ENCODE peak calls at places on chromosomes 3 and 15, in ten cellular contexts. N, C, E, V, H, T, W, B, Y and K are unnamed samples.

GRCh38 chr3:46979958-46980497 is 562 bp downstream of the NBEAL2 start:
- DNase-seq in N (peak; percentile 40), C (no peak), E (no peak), V (peak; percentile 28), H (no peak), T (no peak), W (no peak), B (no peak), Y (no peak), K (no peak)

GRCh38 chr3:25971736-25972135 is 181.8 kb downstream of the OXSM start:
- DNase-seq in N (no peak), C (no peak), E (no peak), V (no peak), H (no peak), T (no peak), W (no peak), B (peak; percentile 75), Y (no peak), K (no peak)

GRCh38 chr15:59636184-59636583 is 21.1 kb downstream of the GTF2A2 start:
- DNase-seq in N (no peak), C (no peak), E (no peak), V (no peak), H (no peak), T (no peak), W (no peak), B (no peak), Y (no peak), K (no peak)

GRCh38 chr3:184156522-184156955 is 1.4 kb downstream of the DVL3 start:
- DNase-seq in N (no peak), C (no peak), E (no peak), V (peak; percentile 67), H (no peak), T (no peak), W (no peak), B (peak; percentile 67), Y (no peak), K (peak; percentile 10)

GRCh38 chr3:73999501-73999900 is 374.8 kb upstream of the PDZRN3 start:
- DNase-seq in N (no peak), C (no peak), E (no peak), V (no peak), H (no peak), T (no peak), W (no peak), B (no peak), Y (no peak), K (no peak)

GRCh38 chr15:44087578-44088190 is 107.4 kb downstream of the FRMD5 start:
- DNase-seq in N (no peak), C (peak; percentile 50), E (no peak), V (no peak), H (no peak), T (no peak), W (no peak), B (no peak), Y (no peak), K (no peak)

GRCh38 chr3:13544293-13544831 is 4.6 kb upstream of the FBLN2 start:
- DNase-seq in N (no peak), C (no peak), E (no peak), V (no peak), H (no peak), T (no peak), W (peak; percentile 33), B (no peak), Y (no peak), K (no peak)

GRCh38 chr3:102200560-102200959 is 234.3 kb upstream of the ZPLD1 start:
- DNase-seq in N (no peak), C (no peak), E (no peak), V (no peak), H (no peak), T (no peak), W (no peak), B (no peak), Y (no peak), K (no peak)

GRCh38 chr15:65327651-65328393 is 23.3 kb downstream of the RNU5B-1 start:
- DNase-seq in N (no peak), C (no peak), E (no peak), V (no peak), H (no peak), T (no peak), W (no peak), B (no peak), Y (no peak), K (no peak)

GRCh38 chr3:52754373-52754772 is 16.4 kb downstream of the NEK4 start:
- DNase-seq in N (no peak), C (no peak), E (no peak), V (no peak), H (no peak), T (no peak), W (no peak), B (no peak), Y (no peak), K (no peak)

GRCh38 chr3:126999383-126999782 is 16.5 kb downstream of the PLXNA1 start:
- DNase-seq in N (no peak), C (no peak), E (no peak), V (no peak), H (no peak), T (no peak), W (no peak), B (no peak), Y (no peak), K (no peak)

GRCh38 chr3:178618907-178619306 is 82.7 kb downstream of the KCNMB2 start:
- DNase-seq in N (peak; percentile 51), C (no peak), E (no peak), V (no peak), H (no peak), T (no peak), W (no peak), B (no peak), Y (no peak), K (no peak)

GRCh38 chr15:72751751-72752455 is 31.7 kb downstream of the ADPGK start:
- DNase-seq in N (peak; percentile 25), C (no peak), E (no peak), V (no peak), H (no peak), T (no peak), W (no peak), B (no peak), Y (no peak), K (no peak)